ENCODE peak calls at places on chromosomes 5 and 9, in nine cellular contexts. One of them, this sample, is unnamed. For H3K27me3, the result is how much of the 10 kb centered on the place peaks cover.

GRCh38 chr9:129383415-129384088 is 205.5 kb upstream of the IER5L start:
- DNase-seq in AG04450: no peak
- DNase-seq in cardiac muscle cell: peak
- DNase-seq in dorsolateral prefrontal cortex: peak
- DNase-seq in right lobe of liver: peak
- DNase-seq in iPS DF 6.9: no peak
- DNase-seq in MM.1S: peak
- DNase-seq in psoas muscle: peak
- DNase-seq in CD8-positive, alpha-beta T cell: peak
- DNase-seq in this sample: peak

GRCh38 chr9:128714586-128715435 is 9.1 kb downstream of the ZDHHC12 start:
- DNase-seq in right lobe of liver: peak
- DNase-seq in MM.1S: no peak
- DNase-seq in psoas muscle: peak
- DNase-seq in CD8-positive, alpha-beta T cell: no peak
- DNase-seq in iPS DF 6.9: no peak
- DNase-seq in dorsolateral prefrontal cortex: peak
- DNase-seq in cardiac muscle cell: no peak
- DNase-seq in AG04450: no peak
- DNase-seq in this sample: no peak

GRCh38 chr5:81856948-81857928 is 106.3 kb upstream of the SSBP2 start:
- DNase-seq in iPS DF 6.9: no peak
- DNase-seq in psoas muscle: peak
- DNase-seq in CD8-positive, alpha-beta T cell: no peak
- DNase-seq in MM.1S: peak
- DNase-seq in right lobe of liver: peak
- DNase-seq in dorsolateral prefrontal cortex: peak
- DNase-seq in AG04450: no peak
- DNase-seq in cardiac muscle cell: peak
- DNase-seq in this sample: no peak

GRCh38 chr9:312596-313320 is 98.1 kb downstream of the DOCK8 start:
- DNase-seq in CD8-positive, alpha-beta T cell: no peak
- DNase-seq in right lobe of liver: no peak
- DNase-seq in dorsolateral prefrontal cortex: no peak
- DNase-seq in psoas muscle: no peak
- DNase-seq in MM.1S: no peak
- DNase-seq in AG04450: no peak
- DNase-seq in cardiac muscle cell: no peak
- DNase-seq in iPS DF 6.9: no peak
- DNase-seq in this sample: no peak

GRCh38 chr5:2430606-2431005 is 320.9 kb downstream of the IRX2 start:
- DNase-seq in AG04450: no peak
- DNase-seq in MM.1S: no peak
- DNase-seq in cardiac muscle cell: no peak
- DNase-seq in right lobe of liver: no peak
- DNase-seq in CD8-positive, alpha-beta T cell: no peak
- DNase-seq in iPS DF 6.9: no peak
- DNase-seq in dorsolateral prefrontal cortex: no peak
- DNase-seq in psoas muscle: no peak
- DNase-seq in this sample: no peak

GRCh38 chr5:151082976-151083651 is 2.3 kb upstream of the TNIP1 start:
- DNase-seq in CD8-positive, alpha-beta T cell: peak
- DNase-seq in cardiac muscle cell: no peak
- DNase-seq in psoas muscle: peak
- DNase-seq in iPS DF 6.9: no peak
- DNase-seq in dorsolateral prefrontal cortex: no peak
- DNase-seq in right lobe of liver: no peak
- DNase-seq in AG04450: no peak
- DNase-seq in MM.1S: peak
- DNase-seq in this sample: peak

GRCh38 chr9:114263853-114264510 is 58.9 kb upstream of the ORM1 start:
- DNase-seq in right lobe of liver: no peak
- DNase-seq in psoas muscle: no peak
- DNase-seq in CD8-positive, alpha-beta T cell: no peak
- DNase-seq in cardiac muscle cell: peak
- DNase-seq in AG04450: no peak
- DNase-seq in iPS DF 6.9: no peak
- DNase-seq in dorsolateral prefrontal cortex: no peak
- DNase-seq in MM.1S: no peak
- DNase-seq in this sample: no peak

GRCh38 chr5:27944471-27944870 is 906.1 kb upstream of the CDH9 start:
- DNase-seq in psoas muscle: no peak
- DNase-seq in right lobe of liver: no peak
- DNase-seq in iPS DF 6.9: no peak
- DNase-seq in cardiac muscle cell: no peak
- DNase-seq in dorsolateral prefrontal cortex: no peak
- DNase-seq in AG04450: no peak
- DNase-seq in CD8-positive, alpha-beta T cell: no peak
- DNase-seq in MM.1S: no peak
- DNase-seq in this sample: no peak

GRCh38 chr5:95826949-95827595 is 4.5 kb upstream of the GLRX start:
- DNase-seq in iPS DF 6.9: no peak
- DNase-seq in cardiac muscle cell: no peak
- DNase-seq in AG04450: no peak
- DNase-seq in dorsolateral prefrontal cortex: no peak
- DNase-seq in CD8-positive, alpha-beta T cell: no peak
- DNase-seq in psoas muscle: no peak
- DNase-seq in MM.1S: no peak
- DNase-seq in right lobe of liver: peak
- DNase-seq in this sample: peak

GRCh38 chr5:162231522-162231921 is 163.9 kb downstream of the GABRG2 start:
- DNase-seq in iPS DF 6.9: no peak
- DNase-seq in AG04450: no peak
- DNase-seq in psoas muscle: no peak
- DNase-seq in CD8-positive, alpha-beta T cell: no peak
- DNase-seq in dorsolateral prefrontal cortex: no peak
- DNase-seq in MM.1S: no peak
- DNase-seq in cardiac muscle cell: no peak
- DNase-seq in right lobe of liver: no peak
- DNase-seq in this sample: no peak

DNA sequence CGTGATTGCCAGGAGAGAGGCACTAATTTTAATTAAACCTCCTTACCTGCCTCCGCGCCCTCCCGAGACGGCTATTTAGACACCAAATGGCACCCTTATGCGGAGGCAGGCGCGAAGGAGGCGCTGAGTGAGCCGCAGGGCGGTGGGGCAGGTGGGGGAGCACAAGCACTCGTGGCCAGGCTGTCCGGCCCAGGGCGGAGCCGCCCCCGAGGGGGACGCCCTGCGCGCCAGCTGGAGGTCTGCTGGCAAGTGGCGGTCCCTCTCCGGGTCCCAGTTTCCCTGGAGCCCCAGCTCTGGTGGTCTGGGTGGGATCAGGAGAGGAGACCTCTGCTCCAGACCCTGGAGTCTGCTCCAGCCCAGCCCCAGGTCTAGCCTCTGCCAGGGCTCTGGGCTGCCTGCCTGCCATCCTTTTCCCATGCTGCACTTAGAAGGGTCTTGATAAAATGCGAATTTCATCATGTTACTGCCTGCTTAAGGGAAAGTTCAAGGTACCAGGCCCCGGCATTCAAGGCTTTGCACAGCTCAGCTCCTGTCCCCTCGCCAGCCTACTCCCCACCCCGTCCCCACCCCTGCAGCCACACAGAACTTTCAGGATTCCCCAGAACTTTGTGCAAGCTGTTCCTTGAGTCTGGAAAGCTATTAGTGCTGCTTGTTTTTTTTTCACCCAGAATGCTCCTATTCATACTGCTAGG is 19.6 kb downstream of the NR5A1 start:
- DNase-seq in dorsolateral prefrontal cortex: no peak
- DNase-seq in psoas muscle: no peak
- DNase-seq in CD8-positive, alpha-beta T cell: no peak
- DNase-seq in cardiac muscle cell: no peak
- DNase-seq in right lobe of liver: no peak
- DNase-seq in iPS DF 6.9: no peak
- DNase-seq in AG04450: no peak
- DNase-seq in MM.1S: no peak
- DNase-seq in this sample: no peak
- H3K27me3 ChIP-seq in dorsolateral prefrontal cortex: under half
- H3K27me3 ChIP-seq in psoas muscle: under half
- H3K27me3 ChIP-seq in CD8-positive, alpha-beta T cell: under half
- H3K27me3 ChIP-seq in cardiac muscle cell: under half
- H3K27me3 ChIP-seq in right lobe of liver: under half
- H3K27me3 ChIP-seq in iPS DF 6.9: under half
- H3K27me3 ChIP-seq in AG04450: half or more
- H3K27me3 ChIP-seq in MM.1S: half or more
- H3K27me3 ChIP-seq in this sample: under half

GRCh38 chr5:122403965-122404364 is 91.9 kb downstream of the SNCAIP start:
- DNase-seq in MM.1S: no peak
- DNase-seq in dorsolateral prefrontal cortex: no peak
- DNase-seq in AG04450: no peak
- DNase-seq in psoas muscle: no peak
- DNase-seq in iPS DF 6.9: no peak
- DNase-seq in CD8-positive, alpha-beta T cell: no peak
- DNase-seq in right lobe of liver: no peak
- DNase-seq in cardiac muscle cell: no peak
- DNase-seq in this sample: no peak

GRCh38 chr5:122400961-122401360 is 88.9 kb downstream of the SNCAIP start:
- DNase-seq in right lobe of liver: no peak
- DNase-seq in cardiac muscle cell: no peak
- DNase-seq in AG04450: no peak
- DNase-seq in CD8-positive, alpha-beta T cell: no peak
- DNase-seq in iPS DF 6.9: no peak
- DNase-seq in MM.1S: no peak
- DNase-seq in psoas muscle: no peak
- DNase-seq in dorsolateral prefrontal cortex: no peak
- DNase-seq in this sample: no peak

GRCh38 chr5:122403256-122403655 is 91.2 kb downstream of the SNCAIP start:
- DNase-seq in psoas muscle: no peak
- DNase-seq in right lobe of liver: no peak
- DNase-seq in dorsolateral prefrontal cortex: no peak
- DNase-seq in iPS DF 6.9: no peak
- DNase-seq in CD8-positive, alpha-beta T cell: no peak
- DNase-seq in AG04450: no peak
- DNase-seq in MM.1S: no peak
- DNase-seq in cardiac muscle cell: no peak
- DNase-seq in this sample: no peak

GRCh38 chr5:122401991-122402710 is 90.1 kb downstream of the SNCAIP start:
- DNase-seq in AG04450: no peak
- DNase-seq in psoas muscle: no peak
- DNase-seq in CD8-positive, alpha-beta T cell: no peak
- DNase-seq in cardiac muscle cell: no peak
- DNase-seq in iPS DF 6.9: no peak
- DNase-seq in right lobe of liver: no peak
- DNase-seq in dorsolateral prefrontal cortex: no peak
- DNase-seq in MM.1S: no peak
- DNase-seq in this sample: no peak

DNA sequence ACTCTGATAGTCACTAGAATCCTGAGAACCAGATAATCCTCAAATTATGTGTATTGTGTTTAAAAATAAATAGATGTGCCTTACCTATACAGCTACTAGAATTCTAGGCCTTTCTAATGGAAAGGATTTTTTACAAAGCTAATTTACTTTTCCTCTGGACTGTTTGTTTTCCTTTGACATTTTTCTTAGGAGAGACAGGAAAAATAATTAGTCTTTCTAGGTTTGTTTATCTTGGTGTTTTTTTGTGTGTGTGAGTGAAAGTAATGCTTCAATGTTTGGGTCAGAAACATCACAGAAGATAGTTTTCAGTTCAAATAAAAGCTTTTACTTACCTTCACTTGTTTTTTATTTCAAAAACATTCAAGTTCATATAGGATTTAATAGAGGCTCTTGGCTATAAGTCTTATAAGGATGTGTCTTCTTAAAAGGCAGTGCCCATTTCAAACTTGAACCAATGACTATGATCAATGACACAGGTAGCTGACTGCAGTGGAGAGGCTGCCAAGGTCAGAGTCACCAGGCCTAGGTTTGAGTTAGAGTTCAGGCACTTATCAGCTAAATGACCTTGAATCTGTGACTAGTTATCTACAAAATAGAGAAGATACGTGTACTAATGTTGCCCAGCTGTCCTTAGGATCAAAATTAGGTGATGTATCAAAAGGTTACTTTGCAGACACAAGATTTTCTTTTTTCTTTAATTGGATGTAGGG is 92.8 kb downstream of the SNCAIP start:
- DNase-seq in AG04450: no peak
- DNase-seq in MM.1S: no peak
- DNase-seq in iPS DF 6.9: no peak
- DNase-seq in right lobe of liver: peak
- DNase-seq in dorsolateral prefrontal cortex: no peak
- DNase-seq in CD8-positive, alpha-beta T cell: no peak
- DNase-seq in psoas muscle: no peak
- DNase-seq in cardiac muscle cell: no peak
- DNase-seq in this sample: no peak
- H3K27ac ChIP-seq in AG04450: no peak
- H3K27ac ChIP-seq in MM.1S: no peak
- H3K27ac ChIP-seq in iPS DF 6.9: no peak
- H3K27ac ChIP-seq in right lobe of liver: no peak
- H3K27ac ChIP-seq in dorsolateral prefrontal cortex: no peak
- H3K27ac ChIP-seq in CD8-positive, alpha-beta T cell: no peak
- H3K27ac ChIP-seq in psoas muscle: no peak
- H3K27ac ChIP-seq in cardiac muscle cell: no peak
- H3K27ac ChIP-seq in this sample: no peak

DNA sequence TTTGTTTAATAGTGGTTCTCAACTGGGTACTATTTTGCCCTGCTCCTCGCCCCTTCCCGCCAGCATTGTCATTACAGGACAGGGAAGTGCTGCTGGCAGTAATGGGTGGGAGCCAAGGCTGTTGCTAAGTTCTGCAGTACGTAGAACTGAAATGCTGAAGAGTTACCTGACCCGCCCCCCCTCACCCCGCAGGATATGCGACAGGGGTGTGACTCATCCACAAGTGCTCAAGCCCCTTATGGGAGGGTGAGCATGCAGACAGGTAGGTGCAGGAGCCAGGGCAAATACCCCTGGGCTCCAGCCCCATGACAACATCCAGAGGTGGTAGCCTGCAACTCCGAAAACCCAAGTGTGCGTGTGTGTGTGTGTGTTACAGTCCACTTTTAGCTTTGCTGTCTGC is 35.7 kb downstream of the LRRC70 start:
- DNase-seq in psoas muscle: no peak
- DNase-seq in CD8-positive, alpha-beta T cell: no peak
- DNase-seq in right lobe of liver: no peak
- DNase-seq in cardiac muscle cell: no peak
- DNase-seq in MM.1S: no peak
- DNase-seq in AG04450: no peak
- DNase-seq in dorsolateral prefrontal cortex: no peak
- DNase-seq in iPS DF 6.9: no peak
- DNase-seq in this sample: no peak
- H3K27me3 ChIP-seq in psoas muscle: under half
- H3K27me3 ChIP-seq in CD8-positive, alpha-beta T cell: under half
- H3K27me3 ChIP-seq in right lobe of liver: under half
- H3K27me3 ChIP-seq in cardiac muscle cell: under half
- H3K27me3 ChIP-seq in MM.1S: under half
- H3K27me3 ChIP-seq in AG04450: under half
- H3K27me3 ChIP-seq in dorsolateral prefrontal cortex: under half
- H3K27me3 ChIP-seq in iPS DF 6.9: under half
- H3K27me3 ChIP-seq in this sample: under half

DNA sequence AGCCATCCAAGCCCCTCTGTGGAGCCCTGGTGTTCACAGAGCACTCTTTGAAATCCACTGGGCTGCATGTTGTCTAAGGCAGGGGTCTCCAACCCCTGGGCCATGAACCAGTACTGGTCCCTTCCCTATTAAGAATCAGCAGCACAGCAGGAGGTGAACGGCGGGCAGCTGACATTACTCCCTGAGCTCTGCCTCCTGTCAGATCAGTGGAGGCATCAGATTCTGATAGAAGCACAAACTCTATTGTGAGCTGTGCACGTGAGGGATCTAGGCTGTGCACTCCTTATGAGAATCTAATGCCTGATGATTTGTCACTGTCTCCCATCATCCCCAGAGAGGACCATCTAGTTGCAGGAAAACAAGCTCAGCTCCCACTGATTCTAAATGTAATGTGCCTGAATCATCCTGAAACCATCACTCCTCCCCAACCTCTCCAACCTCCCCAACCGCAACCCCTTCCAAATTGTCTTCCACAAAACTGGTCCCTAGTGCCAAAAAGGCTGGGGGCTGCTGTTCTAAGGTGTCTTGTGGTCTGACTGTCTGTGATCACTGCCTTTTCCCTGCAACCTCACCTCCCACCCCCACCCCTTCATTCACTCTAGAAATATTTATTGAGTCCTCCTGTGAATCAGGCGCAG is 171.4 kb upstream of the RAI14 start:
- DNase-seq in CD8-positive, alpha-beta T cell: no peak
- DNase-seq in dorsolateral prefrontal cortex: no peak
- DNase-seq in MM.1S: no peak
- DNase-seq in cardiac muscle cell: no peak
- DNase-seq in AG04450: no peak
- DNase-seq in psoas muscle: no peak
- DNase-seq in right lobe of liver: no peak
- DNase-seq in iPS DF 6.9: no peak
- DNase-seq in this sample: no peak
- H3K27ac ChIP-seq in CD8-positive, alpha-beta T cell: no peak
- H3K27ac ChIP-seq in dorsolateral prefrontal cortex: peak
- H3K27ac ChIP-seq in MM.1S: no peak
- H3K27ac ChIP-seq in cardiac muscle cell: no peak
- H3K27ac ChIP-seq in AG04450: no peak
- H3K27ac ChIP-seq in psoas muscle: no peak
- H3K27ac ChIP-seq in right lobe of liver: peak
- H3K27ac ChIP-seq in iPS DF 6.9: no peak
- H3K27ac ChIP-seq in this sample: no peak

This sample was measured in small intestine.